ENCODE peak calls at places on chromosome 3, in seven cellular contexts. G, B, F, C, A, M and R are unnamed samples.

GRCh38 chr3:82163907-82164520 is 402.6 kb upstream of the GBE1 start:
- DNase-seq in C (no peak), G (no peak), M (no peak), F (no peak), B (no peak), A (no peak), R (no peak)

GRCh38 chr3:16430717-16431630 is 82.5 kb downstream of the RFTN1 start:
- DNase-seq in G (no peak), F (no peak), M (no peak), C (no peak), B (no peak), A (no peak), R (no peak)

GRCh38 chr3:102741694-102742093 is 306.9 kb downstream of the ZPLD1 start:
- DNase-seq in C (no peak), G (no peak), M (no peak), A (no peak), B (no peak), F (no peak), R (no peak)

GRCh38 chr3:17322106-17322793 is 420.2 kb downstream of the TBC1D5 start:
- DNase-seq in B (no peak), A (no peak), C (no peak), G (no peak), F (no peak), M (no peak), R (no peak)

GRCh38 chr3:113769551-113769950 is 22.7 kb downstream of the ATP6V1A start:
- DNase-seq in C (no peak), G (peak), M (no peak), F (no peak), B (no peak), A (no peak), R (no peak)

GRCh38 chr3:15520185-15520584 is 1.3 kb downstream of the COLQ start:
- DNase-seq in B (no peak), G (no peak), F (no peak), A (no peak), M (no peak), C (peak), R (no peak)

GRCh38 chr3:134029734-134030381 is at the start of gene SLCO2A1:
- DNase-seq in F (peak), B (peak), A (peak), M (no peak), C (no peak), G (no peak), R (peak)

GRCh38 chr3:43531835-43532234 is 90.0 kb downstream of the ANO10 start:
- DNase-seq in B (no peak), F (no peak), A (no peak), M (no peak), C (no peak), G (peak), R (no peak)

GRCh38 chr3:3237979-3238378 is 58.5 kb upstream of the CRBN start:
- DNase-seq in B (no peak), M (no peak), G (no peak), F (no peak), C (no peak), A (no peak), R (no peak)

GRCh38 chr3:157134620-157135191 is 25.2 kb downstream of the CCNL1 start:
- DNase-seq in B (no peak), C (no peak), F (no peak), A (no peak), G (peak), M (no peak), R (no peak)

GRCh38 chr3:52620580-52620979 is 65.1 kb downstream of the PBRM1 start:
- DNase-seq in A (no peak), F (no peak), M (no peak), B (no peak), C (no peak), G (no peak), R (no peak)